ENCODE peak calls at places on chromosomes 11 and 22, in nine cellular contexts. Q is AG08396; P is progenitor cell of endocrine pancreas; C is activated T-cell treated with anti-CD3 and anti-CD28 coated beads for 48 hours; Y is colonic mucosa; N is tibial nerve; T is activated naive CD8-positive, alpha-beta T cell treated with anti-CD3 and anti-CD28 coated beads for 36 hours; K is midbrain; R is stimulated activated CD4-positive, alpha-beta T cell treated with anti-CD3 and anti-CD28 coated beads, Interleukin-1b, Interleukin-23, amount 100 ng/mL, for 4 hours. O is an unnamed sample.

GRCh38 chr11:8011981-8012444 is 24.9 kb downstream of the EIF3F start:
- DNase-seq in Q (peak; percentile 63), P (no peak), C (no peak), Y (peak; percentile 15), N (no peak), T (no peak), K (peak; percentile 44), R (no peak), O (no peak)

GRCh38 chr11:113176561-113176960 is 137.8 kb upstream of the TTC12 start:
- DNase-seq in Q (no peak), P (no peak), C (no peak), Y (no peak), N (no peak), T (no peak), K (no peak), R (no peak), O (no peak)

GRCh38 chr11:16093889-16094653 is 262.3 kb downstream of the SOX6 start:
- DNase-seq in Q (no peak), P (no peak), C (no peak), Y (no peak), N (no peak), T (no peak), K (no peak), R (no peak), O (no peak)

GRCh38 chr11:122656631-122657101 is 1.1 kb downstream of the UBASH3B start:
- DNase-seq in Q (peak; percentile 37), P (peak; percentile 22), C (peak; percentile 37), Y (peak; percentile 30), N (peak; percentile 15), T (peak; percentile 52), K (no peak), R (peak; percentile 29), O (peak; percentile 18)

GRCh38 chr11:78339483-78339882 is 78.1 kb downstream of the GAB2 start:
- DNase-seq in Q (no peak), P (no peak), C (no peak), Y (no peak), N (no peak), T (no peak), K (peak; percentile 40), R (no peak), O (no peak)

GRCh38 chr22:33455036-33455435 is 396.9 kb upstream of the SYN3 start:
- DNase-seq in Q (no peak), P (no peak), C (no peak), Y (no peak), N (no peak), T (no peak), K (no peak), R (no peak), O (no peak)

GRCh38 chr11:10751581-10751940 is 515 bp downstream of the CTR9 start:
- DNase-seq in Q (no peak), P (no peak), C (no peak), Y (no peak), N (no peak), T (no peak), K (no peak), R (no peak), O (no peak)

GRCh38 chr11:118310271-118310670 is 5.7 kb downstream of the CD3E start:
- DNase-seq in Q (no peak), P (no peak), C (no peak), Y (no peak), N (no peak), T (no peak), K (no peak), R (no peak), O (no peak)

GRCh38 chr11:114621072-114621471 is 25.5 kb upstream of the NXPE4 start:
- DNase-seq in Q (no peak), P (no peak), C (no peak), Y (peak; percentile 9), N (no peak), T (no peak), K (no peak), R (no peak), O (no peak)

GRCh38 chr22:37623075-37624016 is 14.7 kb downstream of the GGA1 start:
- DNase-seq in Q (peak; percentile 82), P (peak; percentile 66), C (peak; percentile 62), Y (peak; percentile 69), N (peak; percentile 65), T (peak; percentile 76), K (peak; percentile 39), R (peak; percentile 67), O (peak; percentile 55)

GRCh38 chr11:62069374-62069773 is 54.4 kb upstream of the INCENP start:
- DNase-seq in Q (no peak), P (no peak), C (no peak), Y (no peak), N (no peak), T (no peak), K (no peak), R (no peak), O (no peak)

GRCh38 chr22:37412445-37413250 is 14.6 kb downstream of the ELFN2 start:
- DNase-seq in Q (no peak), P (no peak), C (no peak), Y (no peak), N (no peak), T (no peak), K (no peak), R (no peak), O (no peak)

GRCh38 chr11:125933030-125933813 is 12.6 kb upstream of the VSIG10L2 start:
- DNase-seq in Q (no peak), P (no peak), C (peak; percentile 12), Y (no peak), N (no peak), T (peak; percentile 43), K (no peak), R (no peak), O (no peak)

GRCh38 chr11:84290647-84291046 is 1004.5 kb upstream of the CCDC90B start:
- DNase-seq in Q (peak; percentile 26), P (no peak), C (no peak), Y (no peak), N (no peak), T (no peak), K (no peak), R (no peak), O (no peak)

GRCh38 chr11:133619973-133620372 is 87.7 kb upstream of the OPCML start:
- DNase-seq in Q (no peak), P (no peak), C (no peak), Y (no peak), N (no peak), T (no peak), K (no peak), R (no peak), O (no peak)

GRCh38 chr11:111443032-111443431 is 64.0 kb upstream of the POU2AF1 start:
- DNase-seq in Q (no peak), P (no peak), C (no peak), Y (no peak), N (no peak), T (no peak), K (no peak), R (no peak), O (no peak)

GRCh38 chr11:60842688-60843605 is 1.0 kb downstream of the CCDC86 start:
- DNase-seq in Q (no peak), P (no peak), C (no peak), Y (peak; percentile 37), N (no peak), T (no peak), K (peak; percentile 2), R (no peak), O (no peak)

O was measured in mucosa of gallbladder.